ENCODE peak calls at places on chromosome 22, in seven cellular contexts. L is CD8-positive, alpha-beta T cell; I is foreskin keratinocyte; X is A673; W is naive thymus-derived CD4-positive, alpha-beta T cell; K is left lung; G is CD8-positive, alpha-beta memory T cell. F is an unnamed sample.
A peak's percentile ranks its signal among the peaks of the same experiment; 100 is the strongest.

GRCh38 chr22:50171965-50172421 is 1.5 kb downstream of the PANX2 start:
- DNase-seq in W (no peak), I (no peak), G (no peak), X (no peak), K (peak; percentile 24), L (no peak), F (no peak)

GRCh38 chr22:32043391-32043790 is 330 bp downstream of the SLC5A1 start:
- DNase-seq in G (no peak), L (no peak), I (no peak), W (no peak), X (no peak), K (no peak), F (no peak)

GRCh38 chr22:35350539-35351503 is 30.1 kb upstream of the HMOX1 start:
- DNase-seq in L (peak; percentile 67), G (peak; percentile 80), K (peak; percentile 95), X (peak; percentile 91), W (peak; percentile 77), I (peak; percentile 48), F (peak; percentile 80)

GRCh38 chr22:48428556-48429371 is 1398.9 kb downstream of the BRD1 start:
- DNase-seq in G (no peak), I (no peak), X (no peak), K (no peak), L (no peak), W (no peak), F (no peak)

GRCh38 chr22:23068096-23068831 is 2.1 kb upstream of the GNAZ start:
- DNase-seq in K (peak; percentile 25), L (no peak), I (no peak), X (no peak), G (no peak), W (no peak), F (no peak)

GRCh38 chr22:44622147-44622427 is 79.9 kb upstream of the PRR5 start:
- DNase-seq in I (no peak), K (no peak), X (no peak), L (peak; percentile 29), W (no peak), G (peak; percentile 28), F (no peak)

GRCh38 chr22:35335936-35336781 is 36.5 kb downstream of the TOM1 start:
- DNase-seq in K (no peak), X (no peak), W (no peak), L (no peak), G (no peak), I (no peak), F (no peak)

GRCh38 chr22:38873469-38874411 is 1.7 kb upstream of the CBX6 start:
- DNase-seq in K (no peak), G (peak; percentile 34), W (no peak), L (no peak), I (peak; percentile 75), X (no peak), F (peak; percentile 64)

GRCh38 chr22:40690370-40690769 is 11.1 kb downstream of the MCHR1 start:
- DNase-seq in I (no peak), K (no peak), L (no peak), X (no peak), G (no peak), W (no peak), F (no peak)

GRCh38 chr22:43216738-43217137 is 29.8 kb upstream of the TTLL12 start:
- DNase-seq in I (no peak), G (no peak), W (no peak), X (no peak), K (no peak), L (no peak), F (no peak)

GRCh38 chr22:39984006-39984405 is 10.7 kb upstream of the FAM83F start:
- DNase-seq in G (no peak), L (no peak), X (no peak), W (no peak), K (no peak), I (no peak), F (no peak)

GRCh38 chr22:49549256-49549655 is 278.4 kb downstream of the BRD1 start:
- DNase-seq in W (no peak), K (peak; percentile 5), L (no peak), I (no peak), G (no peak), X (no peak), F (no peak)

GRCh38 chr22:49013707-49014106 is 814.0 kb downstream of the BRD1 start:
- DNase-seq in X (no peak), L (no peak), K (no peak), G (no peak), W (no peak), I (no peak), F (no peak)

GRCh38 chr22:43152355-43153071 is 1.2 kb downstream of the TSPO start:
- DNase-seq in K (peak; percentile 80), I (peak; percentile 21), L (peak; percentile 19), W (peak; percentile 67), X (peak; percentile 71), G (peak; percentile 47), F (peak; percentile 85)

GRCh38 chr22:30182833-30183232 is 63.7 kb downstream of the LIF start:
- DNase-seq in K (no peak), G (no peak), I (no peak), L (no peak), X (no peak), W (no peak), F (no peak)

GRCh38 chr22:47381240-47381639 is 618.8 kb downstream of the TBC1D22A start:
- DNase-seq in K (no peak), W (no peak), G (no peak), X (no peak), L (no peak), I (no peak), F (no peak)

GRCh38 chr22:35634015-35634414 is 14.2 kb upstream of the APOL6 start:
- DNase-seq in G (no peak), K (no peak), X (no peak), I (no peak), L (no peak), W (no peak), F (no peak)

GRCh38 chr22:31776231-31776630 is 22.4 kb downstream of the DEPDC5 start:
- DNase-seq in W (no peak), L (no peak), K (no peak), G (no peak), I (no peak), X (no peak), F (no peak)

GRCh38 chr22:46089426-46090041 is 60.8 kb upstream of the PPARA start:
- DNase-seq in W (no peak), G (no peak), I (no peak), X (no peak), K (peak; percentile 28), L (no peak), F (no peak)

GRCh38 chr22:46087816-46088277 is 62.5 kb upstream of the PPARA start:
- DNase-seq in G (no peak), X (peak; percentile 87), K (peak; percentile 86), W (no peak), L (no peak), I (no peak), F (no peak)

GRCh38 chr22:46087336-46087690 is 63.0 kb upstream of the PPARA start:
- DNase-seq in X (no peak), W (no peak), I (no peak), L (no peak), G (no peak), K (no peak), F (no peak)

GRCh38 chr22:46090051-46090591 is 60.2 kb upstream of the PPARA start:
- DNase-seq in W (no peak), I (no peak), L (no peak), X (no peak), G (no peak), K (peak; percentile 34), F (no peak)

GRCh38 chr22:46088541-46089311 is 61.6 kb upstream of the PPARA start:
- DNase-seq in K (peak; percentile 51), W (no peak), G (no peak), X (no peak), I (no peak), L (no peak), F (no peak)
- H3K4me1 ChIP-seq in K (peaks cover 98% of the 10 kb centered on the region), W (no peaks in the 10 kb centered on the region), G (no peaks in the 10 kb centered on the region), X (peaks cover 68% of the 10 kb centered on the region), I (peaks cover 41% of the 10 kb centered on the region), L (no peaks in the 10 kb centered on the region), F (no peaks in the 10 kb centered on the region)

GRCh38 chr22:24510694-24511625 is 15.8 kb downstream of the UPB1 start:
- DNase-seq in I (no peak), G (no peak), K (no peak), X (no peak), L (no peak), W (no peak), F (no peak)
- H3K27ac ChIP-seq in I (no peak overlapping the region), G (peak overlapping the region; percentile 12), K (peak overlapping the region; percentile 81), X (no peak overlapping the region), L (no peak overlapping the region), W (no peak overlapping the region), F (no peak overlapping the region)

GRCh38 chr22:45689195-45689594 is 17.6 kb downstream of the ATXN10 start:
- DNase-seq in X (no peak), L (no peak), K (no peak), G (no peak), W (no peak), I (no peak), F (no peak)

GRCh38 chr22:45686004-45686403 is 14.4 kb downstream of the ATXN10 start:
- DNase-seq in I (no peak), L (no peak), G (no peak), X (no peak), K (no peak), W (no peak), F (no peak)

GRCh38 chr22:45688606-45689080 is 17.0 kb downstream of the ATXN10 start:
- DNase-seq in G (no peak), L (no peak), W (no peak), X (no peak), I (peak; percentile 89), K (no peak), F (no peak)

GRCh38 chr22:45684752-45685359 is 13.2 kb downstream of the ATXN10 start:
- DNase-seq in L (no peak), G (no peak), W (no peak), K (no peak), I (no peak), X (no peak), F (no peak)

GRCh38 chr22:45686842-45687241 is 15.2 kb downstream of the ATXN10 start:
- DNase-seq in W (no peak), K (no peak), X (no peak), L (no peak), I (no peak), G (no peak), F (no peak)
- H3K4me1 ChIP-seq in W (no peaks in the 10 kb centered on the region), K (peaks cover 52% of the 10 kb centered on the region), X (peaks cover 24% of the 10 kb centered on the region), L (peaks cover 7% of the 10 kb centered on the region), I (peaks cover 29% of the 10 kb centered on the region), G (peaks cover 18% of the 10 kb centered on the region), F (peaks cover 21% of the 10 kb centered on the region)

GRCh38 chr22:19738664-19739447 is 15.5 kb downstream of the GP1BB start:
- DNase-seq in I (no peak), X (no peak), G (no peak), L (no peak), W (no peak), K (no peak), F (no peak)

GRCh38 chr22:19739911-19740449 is 16.6 kb downstream of the GP1BB start:
- DNase-seq in K (no peak), L (no peak), W (no peak), I (no peak), G (no peak), X (no peak), F (no peak)

GRCh38 chr22:19741053-19741452 is 17.7 kb downstream of the GP1BB start:
- DNase-seq in G (no peak), L (no peak), I (no peak), K (no peak), W (no peak), X (no peak), F (no peak)

GRCh38 chr22:19739448-19739895 is 16.1 kb downstream of the GP1BB start:
- DNase-seq in K (no peak), W (no peak), G (no peak), I (no peak), X (no peak), L (no peak), F (no peak)

GRCh38 chr22:19740586-19740985 is 17.2 kb downstream of the GP1BB start:
- DNase-seq in I (no peak), X (no peak), W (no peak), G (no peak), K (no peak), L (no peak), F (no peak)
- H3K27ac ChIP-seq in I (no peak overlapping the region), X (no peak overlapping the region), W (no peak overlapping the region), G (no peak overlapping the region), K (no peak overlapping the region), L (no peak overlapping the region), F (no peak overlapping the region)